ENCODE peak calls at places on chromosomes 11 and 22, in four cellular contexts. T is sigmoid colon; G is epithelial cell of esophagus; C is effector memory CD4-positive, alpha-beta T cell. U is an unnamed sample.

GRCh38 chr11:112903310-112903709 is 57.9 kb upstream of the NCAM1 start:
- DNase-seq in T (no peak), G (no peak), C (no peak), U (no peak)

GRCh38 chr11:65549088-65549487 is 9.1 kb downstream of the LTBP3 start:
- DNase-seq in T (no peak), G (no peak), C (no peak), U (no peak)

GRCh38 chr11:91859666-91860065 is 365.0 kb upstream of the FAT3 start:
- DNase-seq in T (no peak), G (peak), C (no peak), U (no peak)

GRCh38 chr11:2825886-2826678 is 59.5 kb downstream of the CDKN1C start:
- DNase-seq in T (peak), G (peak), C (no peak), U (no peak)

GRCh38 chr11:13126430-13126829 is 117.3 kb downstream of the RASSF10 start:
- DNase-seq in T (no peak), G (peak), C (no peak), U (no peak)

GRCh38 chr22:24157783-24158170 is 23.5 kb upstream of the SUSD2 start:
- DNase-seq in T (no peak), G (no peak), C (no peak), U (no peak)

GRCh38 chr11:5423131-5423530 is 1.2 kb downstream of the OR51Q1 start:
- DNase-seq in T (no peak), G (no peak), C (no peak), U (no peak)

GRCh38 chr11:68258363-68258765 is 13.4 kb downstream of the C11orf24 start:
- DNase-seq in T (no peak), G (no peak), C (no peak), U (no peak)

GRCh38 chr11:124886978-124887666 is 10.5 kb downstream of the ROBO4 start:
- DNase-seq in T (peak), G (no peak), C (no peak), U (no peak)

GRCh38 chr22:38204784-38205183 is 3.0 kb downstream of the MAFF start:
- DNase-seq in T (no peak), G (no peak), C (no peak), U (no peak)

GRCh38 chr22:25482868-25483639 is 81.4 kb upstream of the GRK3 start:
- DNase-seq in T (no peak), G (no peak), C (no peak), U (no peak)

GRCh38 chr11:125123947-125124633 is 12.7 kb upstream of the TMEM218 start:
- DNase-seq in T (no peak), G (peak), C (peak), U (peak)

GRCh38 chr22:43094085-43094484 is 4.9 kb upstream of the TTLL1 start:
- DNase-seq in T (no peak), G (peak), C (no peak), U (no peak)

GRCh38 chr11:115425816-115426215 is 78.4 kb downstream of the CADM1 start:
- DNase-seq in T (no peak), G (no peak), C (no peak), U (no peak)

GRCh38 chr11:89612111-89612510 is 98.0 kb upstream of the TRIM77 start:
- DNase-seq in T (no peak), G (no peak), C (no peak), U (no peak)

GRCh38 chr11:13108416-13108815 is 99.3 kb downstream of the RASSF10 start:
- DNase-seq in T (no peak), G (peak), C (no peak), U (no peak)

GRCh38 chr11:72584293-72584921 is 89.8 kb downstream of the PDE2A start:
- DNase-seq in T (peak), G (peak), C (peak), U (no peak)

GRCh38 chr22:33906475-33906874 is 13.8 kb downstream of the LARGE1 start:
- DNase-seq in T (no peak), G (no peak), C (no peak), U (no peak)

GRCh38 chr11:2175659-2176058 is 4.0 kb upstream of the TH start:
- DNase-seq in T (no peak), G (peak), C (no peak), U (no peak)

GRCh38 chr11:102572537-102573220 is 42.1 kb upstream of the MMP7 start:
- DNase-seq in T (no peak), G (peak), C (no peak), U (no peak)
- H3K4me3 ChIP-seq in T (no peak), G (no peak), C (no peak), U (no peak)

DNA sequence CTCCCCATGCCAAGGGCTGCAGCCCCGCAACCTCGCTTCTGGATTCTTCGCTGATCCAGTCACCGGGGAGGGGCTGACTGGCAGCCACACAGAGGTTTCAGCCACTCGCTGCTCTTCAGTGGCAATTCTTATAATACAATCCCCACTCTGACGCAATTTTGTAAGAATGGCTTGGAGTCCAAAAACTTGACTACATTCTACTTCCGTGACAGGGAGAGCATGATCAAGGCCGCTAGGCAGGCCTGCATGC is 14.9 kb downstream of the PPM1F start:
- DNase-seq in T (no peak), G (peak), C (no peak), U (no peak)
- H3K4me3 ChIP-seq in T (peak), G (no peak), C (no peak), U (no peak)

DNA sequence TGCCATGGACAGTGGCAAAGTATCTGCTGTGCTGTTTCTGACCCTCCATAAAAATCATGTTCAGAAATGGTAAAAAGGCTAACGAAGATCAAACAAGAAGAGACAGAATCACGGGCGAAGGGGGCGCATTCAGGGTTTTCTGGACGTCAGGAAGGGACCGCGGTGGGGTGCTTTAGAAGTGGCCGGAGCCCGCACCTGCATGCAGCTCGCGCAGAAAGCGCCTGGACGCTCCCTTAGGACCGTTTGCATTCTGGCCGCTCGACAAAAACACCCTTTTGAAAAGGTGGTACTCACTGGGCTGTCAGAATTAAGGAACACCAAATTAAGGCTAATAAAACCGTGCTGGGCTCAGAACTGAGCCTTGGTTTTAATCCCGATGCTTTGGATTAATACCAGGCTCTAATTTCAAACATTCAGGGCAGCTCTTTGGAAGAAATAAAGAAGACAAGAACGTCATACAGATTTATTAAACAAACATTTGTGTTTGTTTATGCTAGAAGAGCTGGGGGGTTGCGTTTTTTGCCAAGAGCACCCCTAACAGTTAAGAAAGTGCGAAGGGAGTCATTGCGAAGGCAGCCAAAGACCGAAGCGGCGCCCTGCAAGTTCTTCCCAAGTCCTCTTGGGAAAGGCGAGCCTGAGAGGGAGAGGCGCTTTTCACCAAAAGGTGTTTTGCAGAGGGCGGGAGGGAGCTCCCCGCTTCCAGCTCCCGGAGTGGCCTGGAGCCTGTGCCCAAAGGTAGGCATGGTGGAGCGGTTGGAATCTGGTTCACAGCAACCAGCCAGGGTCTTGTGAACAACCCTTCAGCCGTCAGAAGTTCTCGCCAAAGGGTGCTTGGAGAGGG is 47.7 kb upstream of the DBX1 start:
- DNase-seq in T (no peak), G (peak), C (no peak), U (no peak)
- H3K4me3 ChIP-seq in T (no peak), G (no peak), C (no peak), U (peak)

GRCh38 chr11:61956191-61957027 is 6.3 kb downstream of the BEST1 start:
- DNase-seq in T (peak), G (no peak), C (no peak), U (no peak)

GRCh38 chr11:61952882-61953281 is 2.7 kb downstream of the BEST1 start:
- DNase-seq in T (no peak), G (no peak), C (no peak), U (no peak)

GRCh38 chr11:61955031-61955415 is 4.9 kb downstream of the BEST1 start:
- DNase-seq in T (peak), G (peak), C (no peak), U (no peak)

GRCh38 chr11:61955416-61956135 is 5.4 kb downstream of the BEST1 start:
- DNase-seq in T (no peak), G (peak), C (no peak), U (peak)

DNA sequence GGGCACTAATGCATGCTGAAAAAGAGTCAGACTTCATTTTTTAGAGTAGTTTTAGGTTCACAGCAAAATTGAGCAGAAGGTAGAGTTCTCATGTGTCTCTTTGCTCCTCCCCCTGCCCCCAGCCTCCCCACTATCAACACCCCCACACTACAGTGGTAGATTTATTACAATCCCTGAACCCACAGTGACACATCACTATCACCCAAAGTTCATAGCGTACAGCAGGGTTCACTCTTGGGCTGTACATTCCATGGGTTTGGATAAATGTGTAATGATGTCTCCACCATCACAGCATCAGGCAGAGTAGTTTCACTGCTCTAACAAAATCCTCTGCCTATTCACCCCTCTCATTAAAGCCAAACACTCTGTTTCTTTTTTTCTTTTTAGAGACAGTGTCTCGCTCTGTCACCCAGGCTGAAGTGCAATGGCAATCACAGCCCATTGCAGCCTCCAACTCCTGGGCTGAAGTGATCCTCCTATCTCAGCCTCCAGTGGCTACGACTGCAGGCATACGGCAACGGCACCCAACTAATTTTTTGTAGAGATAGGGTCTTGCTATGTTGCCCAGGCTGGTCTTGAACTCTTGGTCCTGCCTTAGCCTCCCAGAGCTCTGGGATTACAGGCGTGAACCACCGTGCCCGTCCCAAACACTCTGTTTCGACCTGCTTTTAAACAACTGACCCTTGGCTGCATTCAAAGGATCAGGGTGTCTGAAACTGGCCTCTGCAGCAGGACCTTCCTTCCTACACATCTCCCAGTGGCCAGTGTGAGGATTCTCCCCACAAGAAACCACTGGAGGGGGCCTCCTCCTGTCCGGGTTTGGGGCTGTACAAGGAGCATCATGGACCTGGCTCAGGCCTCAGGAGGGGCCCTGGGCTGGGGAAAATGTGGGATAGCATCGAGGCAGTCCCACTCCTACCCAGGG is 4.2 kb downstream of the BEST1 start:
- DNase-seq in T (no peak), G (no peak), C (no peak), U (no peak)
- H3K4me3 ChIP-seq in T (peak), G (no peak), C (no peak), U (no peak)

DNA sequence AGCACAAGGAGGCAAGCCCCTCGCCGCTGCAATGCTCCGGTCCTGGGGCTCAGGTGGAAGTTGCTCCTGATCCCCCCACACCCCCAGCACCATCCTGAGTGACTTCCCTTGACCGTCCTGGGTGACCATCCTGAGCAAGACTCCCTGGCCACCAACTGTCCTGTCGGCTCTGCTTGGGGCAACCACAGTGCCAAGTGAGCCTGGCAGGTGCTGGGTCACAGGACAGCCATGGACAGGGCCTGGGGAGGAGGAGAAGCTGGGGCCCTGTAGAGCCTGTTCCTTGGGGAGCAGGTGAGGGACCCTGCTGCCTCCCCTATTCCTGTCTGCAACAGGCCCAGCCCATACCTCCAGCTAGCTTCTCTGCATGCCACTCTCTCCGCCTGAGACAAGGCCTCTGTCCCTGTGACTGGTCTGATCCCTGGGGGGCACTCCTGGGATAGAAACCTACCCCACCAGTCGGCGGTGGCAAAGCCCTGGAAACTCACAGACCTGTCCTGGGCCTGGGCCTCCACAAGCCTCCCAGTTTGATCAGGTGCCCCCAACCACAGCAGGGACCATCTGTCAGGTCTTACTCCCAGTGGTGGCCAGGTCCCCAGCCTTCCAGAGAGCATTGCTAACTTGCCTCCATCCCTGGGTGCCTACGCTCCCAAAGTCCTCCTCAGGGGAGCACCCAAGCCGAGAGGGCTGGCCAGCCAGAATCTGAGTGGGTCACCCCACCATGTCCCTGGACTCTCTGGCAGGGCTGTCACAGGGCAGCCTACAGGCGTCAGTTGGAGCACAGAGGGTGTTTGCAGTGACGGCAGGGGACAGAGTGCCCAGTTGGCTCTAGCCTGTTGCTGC is 68.7 kb upstream of the WNT7B start:
- DNase-seq in T (peak), G (no peak), C (no peak), U (no peak)
- H3K4me3 ChIP-seq in T (peak), G (peak), C (peak), U (peak)

DNA sequence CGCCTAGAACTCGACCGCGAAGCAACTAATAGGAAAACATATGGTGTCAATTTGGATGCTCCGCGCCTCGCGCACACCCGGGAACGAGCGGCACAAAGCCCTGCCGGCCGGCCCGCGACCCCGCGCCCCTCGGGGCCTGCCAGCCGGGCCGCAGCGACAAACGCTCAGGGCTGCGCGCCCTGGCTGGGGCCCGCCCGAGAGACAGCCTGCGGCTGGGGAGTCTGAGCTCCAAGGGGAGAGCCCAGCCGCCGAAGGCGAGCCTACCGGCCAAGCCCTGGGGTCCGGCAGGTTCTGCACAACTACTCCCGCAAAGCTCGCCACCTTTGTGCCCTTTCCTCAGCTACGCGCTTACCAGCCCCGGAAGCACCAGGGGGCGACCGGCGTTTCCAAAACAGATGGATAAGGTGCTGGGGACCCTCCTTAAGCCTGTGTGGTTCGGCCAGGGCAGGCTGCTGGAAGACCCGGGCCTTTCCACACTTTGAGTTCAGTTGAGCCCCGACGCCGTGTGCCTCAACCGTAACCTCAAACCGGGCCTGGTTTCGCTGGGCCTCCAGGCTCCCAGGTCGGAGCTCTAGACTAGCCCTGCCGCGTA is 6.0 kb downstream of the PAX6 start:
- DNase-seq in T (no peak), G (no peak), C (no peak), U (no peak)
- H3K4me3 ChIP-seq in T (no peak), G (no peak), C (no peak), U (no peak)

DNA sequence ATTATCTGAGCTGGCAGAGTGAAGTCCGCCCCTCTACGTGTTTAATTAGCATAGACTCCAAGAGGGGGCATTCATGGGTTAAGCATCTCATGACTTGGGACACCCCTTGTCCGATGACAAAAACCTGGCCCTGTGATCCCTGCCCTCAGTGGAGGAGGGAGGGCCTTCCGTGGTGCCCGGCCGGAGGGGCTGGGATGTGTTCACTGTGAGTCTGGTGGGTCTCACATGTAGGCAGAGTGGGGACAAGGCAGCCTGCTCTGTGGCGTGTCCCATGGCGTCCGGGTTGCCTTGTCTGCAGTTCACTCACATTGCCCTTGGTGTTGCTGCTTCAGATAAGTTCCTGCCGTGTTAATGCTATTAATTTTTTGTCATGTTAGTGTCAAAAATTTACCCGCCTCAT is 49.6 kb upstream of the CCDC188 start:
- DNase-seq in T (no peak), G (no peak), C (no peak), U (no peak)
- H3K4me3 ChIP-seq in T (no peak), G (no peak), C (no peak), U (no peak)

U was measured in iPS DF 6.9.